ENCODE peak calls at places on chromosomes 11 and 22, in nine cellular contexts. J is T-helper 9 cell, W is H7, B is GM20000, D is GM23338, E is fibroblast of the conjunctiva, Z is neuronal stem cell, Q is mesenteric fat pad, T is germinal center. M is an unnamed sample.

GRCh38 chr22:49091917-49092545 is 735.6 kb downstream of the BRD1 start:
- DNase-seq in J (no peak), W (peak), B (no peak), D (no peak), E (no peak), Z (no peak), Q (no peak), T (no peak), M (no peak)

GRCh38 chr22:30538280-30538679 is 8.3 kb downstream of the SEC14L6 start:
- DNase-seq in J (no peak), W (no peak), B (no peak), D (no peak), E (no peak), Z (no peak), Q (no peak), T (no peak), M (no peak)

GRCh38 chr11:44351006-44351660 is 41.2 kb upstream of the ALX4 start:
- DNase-seq in J (no peak), W (no peak), B (peak), D (no peak), E (no peak), Z (no peak), Q (no peak), T (peak), M (no peak)

GRCh38 chr11:75656044-75656726 is 12.7 kb downstream of the MAP6 start:
- DNase-seq in J (no peak), W (no peak), B (no peak), D (no peak), E (no peak), Z (no peak), Q (no peak), T (no peak), M (no peak)

GRCh38 chr11:34525098-34525497 is 11.5 kb upstream of the ELF5 start:
- DNase-seq in J (no peak), W (no peak), B (no peak), D (no peak), E (no peak), Z (no peak), Q (no peak), T (no peak), M (no peak)

GRCh38 chr22:44920183-44920582 is 89.6 kb downstream of the PHF21B start:
- DNase-seq in J (no peak), W (peak), B (no peak), D (no peak), E (no peak), Z (no peak), Q (no peak), T (no peak), M (no peak)

GRCh38 chr22:48507595-48508350 is 1319.9 kb downstream of the BRD1 start:
- DNase-seq in J (no peak), W (peak), B (no peak), D (no peak), E (no peak), Z (no peak), Q (no peak), T (no peak), M (no peak)

GRCh38 chr11:8070417-8071101 is 10.5 kb upstream of the TUB start:
- DNase-seq in J (no peak), W (peak), B (peak), D (peak), E (peak), Z (no peak), Q (peak), T (peak), M (peak)

GRCh38 chr11:124638500-124638899 is 15.8 kb downstream of the TBRG1 start:
- DNase-seq in J (no peak), W (no peak), B (no peak), D (no peak), E (no peak), Z (no peak), Q (no peak), T (no peak), M (no peak)

GRCh38 chr11:117809236-117810055 is 12.4 kb upstream of the DSCAML1 start:
- DNase-seq in J (no peak), W (peak), B (peak), D (peak), E (no peak), Z (peak), Q (no peak), T (no peak), M (peak)

GRCh38 chr22:20834725-20835124 is 23.9 kb downstream of the PI4KA start:
- DNase-seq in J (no peak), W (no peak), B (no peak), D (no peak), E (no peak), Z (no peak), Q (no peak), T (no peak), M (no peak)

GRCh38 chr11:130798801-130799200 is 117.5 kb downstream of the SNX19 start:
- DNase-seq in J (no peak), W (no peak), B (no peak), D (no peak), E (no peak), Z (no peak), Q (no peak), T (no peak), M (no peak)

GRCh38 chr11:94599510-94599909 is 32.3 kb downstream of the PIWIL4 start:
- DNase-seq in J (no peak), W (no peak), B (no peak), D (no peak), E (no peak), Z (no peak), Q (no peak), T (no peak), M (no peak)

GRCh38 chr11:3085052-3085451 is 27.8 kb upstream of the CARS1 start:
- DNase-seq in J (no peak), W (no peak), B (no peak), D (no peak), E (no peak), Z (no peak), Q (no peak), T (no peak), M (no peak)

GRCh38 chr11:72951193-72951592 is 137.0 kb downstream of the ATG16L2 start:
- DNase-seq in J (no peak), W (no peak), B (no peak), D (no peak), E (peak), Z (no peak), Q (no peak), T (no peak), M (no peak)

GRCh38 chr11:10605941-10606381 is 37.5 kb upstream of the LYVE1 start:
- DNase-seq in J (no peak), W (peak), B (no peak), D (peak), E (peak), Z (no peak), Q (no peak), T (no peak), M (peak)

GRCh38 chr11:120566176-120566575 is 54.6 kb downstream of the GRIK4 start:
- DNase-seq in J (no peak), W (no peak), B (no peak), D (no peak), E (no peak), Z (no peak), Q (no peak), T (no peak), M (no peak)

GRCh38 chr11:2566223-2567025 is 121.6 kb downstream of the KCNQ1 start:
- DNase-seq in J (no peak), W (no peak), B (no peak), D (no peak), E (no peak), Z (no peak), Q (peak), T (no peak), M (peak)

GRCh38 chr11:69965821-69966582 is 112.1 kb upstream of the ANO1 start:
- DNase-seq in J (no peak), W (peak), B (no peak), D (no peak), E (no peak), Z (no peak), Q (no peak), T (no peak), M (no peak)

GRCh38 chr11:70823771-70824170 is 425.4 kb downstream of the CTTN start:
- DNase-seq in J (no peak), W (no peak), B (no peak), D (no peak), E (no peak), Z (no peak), Q (no peak), T (no peak), M (no peak)

GRCh38 chr22:46069518-46070214 is 80.7 kb upstream of the PPARA start:
- DNase-seq in J (no peak), W (no peak), B (no peak), D (no peak), E (peak), Z (no peak), Q (no peak), T (no peak), M (no peak)

GRCh38 chr11:1456596-1457325 is 29.8 kb downstream of the MOB2 start:
- DNase-seq in J (no peak), W (no peak), B (no peak), D (no peak), E (no peak), Z (no peak), Q (no peak), T (no peak), M (no peak)

GRCh38 chr22:30435674-30436126 is 10.1 kb downstream of the MTFP1 start:
- DNase-seq in J (peak), W (no peak), B (peak), D (no peak), E (no peak), Z (no peak), Q (no peak), T (peak), M (no peak)

GRCh38 chr11:116348226-116348625 is 424.6 kb downstream of the BUD13 start:
- DNase-seq in J (no peak), W (no peak), B (no peak), D (no peak), E (no peak), Z (no peak), Q (no peak), T (no peak), M (no peak)

GRCh38 chr11:67195971-67196418 is 70.3 kb upstream of the GRK2 start:
- DNase-seq in J (no peak), W (peak), B (no peak), D (peak), E (peak), Z (no peak), Q (no peak), T (no peak), M (peak)

GRCh38 chr11:73949246-73949645 is 1.6 kb upstream of the DNAJB13 start:
- DNase-seq in J (no peak), W (no peak), B (no peak), D (no peak), E (no peak), Z (no peak), Q (no peak), T (no peak), M (no peak)

M was measured in neural progenitor cell.